ENCODE peak calls at places on chromosome 10, in six cellular contexts. W, Q, A, R, N and F are unnamed samples. For H3K4me1, H3K36me3 and H3K9me3, the result is how much of the 10 kb centered on the place peaks cover.

GRCh38 chr10:71771821-71772617 is 1.3 kb downstream of the VSIR start:
- DNase-seq in W (no peak), Q (peak), A (peak), R (peak), N (no peak), F (peak)

GRCh38 chr10:123642697-123643096 is 23.5 kb upstream of the GPR26 start:
- DNase-seq in W (no peak), Q (no peak), A (no peak), R (no peak), N (no peak), F (no peak)

GRCh38 chr10:102627446-102628293 is 16.6 kb upstream of the TRIM8 start:
- DNase-seq in W (peak), Q (peak), A (no peak), R (peak), N (peak), F (peak)

GRCh38 chr10:22271786-22272185 is 44.4 kb upstream of the COMMD3 start:
- DNase-seq in W (no peak), Q (no peak), A (no peak), R (no peak), N (no peak), F (no peak)

GRCh38 chr10:29865700-29866355 is 193.6 kb downstream of the JCAD start:
- DNase-seq in W (no peak), Q (no peak), A (no peak), R (peak), N (no peak), F (no peak)

GRCh38 chr10:98006266-98006665 is 24.2 kb downstream of the CRTAC1 start:
- DNase-seq in W (no peak), Q (no peak), A (no peak), R (no peak), N (peak), F (no peak)

GRCh38 chr10:13614530-13615332 is 28.0 kb downstream of the PRPF18 start:
- DNase-seq in W (no peak), Q (no peak), A (no peak), R (peak), N (peak), F (peak)

GRCh38 chr10:96673318-96674099 is 46.8 kb downstream of the PIK3AP1 start:
- DNase-seq in W (no peak), Q (peak), A (no peak), R (peak), N (peak), F (no peak)

GRCh38 chr10:125002423-125003145 is 60.7 kb downstream of the ZRANB1 start:
- DNase-seq in W (no peak), Q (peak), A (peak), R (no peak), N (no peak), F (no peak)

GRCh38 chr10:5840314-5841307 is 27.4 kb upstream of the GDI2 start:
- DNase-seq in W (no peak), Q (peak), A (peak), R (no peak), N (peak), F (no peak)

GRCh38 chr10:77162697-77163096 is 474.9 kb downstream of the KCNMA1 start:
- DNase-seq in W (no peak), Q (no peak), A (no peak), R (peak), N (no peak), F (no peak)

GRCh38 chr10:33134011-33134751 is 176.2 kb upstream of the ITGB1 start:
- DNase-seq in W (no peak), Q (no peak), A (no peak), R (peak), N (no peak), F (peak)

GRCh38 chr10:9786576-9786975 is 1231.1 kb upstream of the CELF2 start:
- DNase-seq in W (no peak), Q (no peak), A (no peak), R (peak), N (no peak), F (no peak)

GRCh38 chr10:18473424-18474110 is 177.8 kb downstream of the NSUN6 start:
- DNase-seq in W (no peak), Q (peak), A (no peak), R (peak), N (no peak), F (no peak)

GRCh38 chr10:48206470-48207250 is 67.8 kb downstream of the FRMPD2 start:
- DNase-seq in W (no peak), Q (no peak), A (no peak), R (no peak), N (no peak), F (no peak)

GRCh38 chr10:71598673-71599072 is 120.9 kb downstream of the C10orf105 start:
- DNase-seq in W (no peak), Q (peak), A (peak), R (no peak), N (no peak), F (no peak)

GRCh38 chr10:50396491-50397311 is 145.4 kb upstream of the ASAH2 start:
- DNase-seq in W (no peak), Q (no peak), A (no peak), R (peak), N (no peak), F (no peak)

DNA sequence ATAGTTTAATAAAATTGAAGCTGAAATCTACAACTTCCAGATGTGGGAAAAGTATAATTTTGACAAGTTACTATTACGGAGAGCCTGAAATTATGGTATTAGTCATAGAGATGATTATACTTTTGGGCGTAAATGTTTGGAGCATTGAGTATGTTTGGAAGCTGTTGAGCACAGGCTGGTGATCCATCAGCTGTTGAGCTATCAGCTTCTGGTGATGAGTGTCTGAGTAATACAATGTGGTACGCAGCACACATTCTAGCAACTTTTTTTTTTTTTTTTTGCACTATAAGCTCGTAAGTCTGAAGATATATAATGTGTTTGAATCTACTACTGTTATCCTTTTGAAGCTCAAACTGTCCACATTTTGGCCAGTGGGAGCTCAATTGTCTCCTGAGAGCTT is 123.4 kb downstream of the ATE1 start:
- DNase-seq in W (no peak), Q (no peak), A (no peak), R (peak), N (no peak), F (no peak)
- H3K4me1 ChIP-seq in W (under half), Q (under half), A (under half), R (under half), N (under half), F (under half)

GRCh38 chr10:87058171-87058570 is 36.5 kb downstream of the GLUD1 start:
- DNase-seq in W (no peak), Q (no peak), A (no peak), R (no peak), N (no peak), F (no peak)

GRCh38 chr10:87054373-87055295 is 34.5 kb downstream of the FAM25A start:
- DNase-seq in W (peak), Q (no peak), A (no peak), R (peak), N (peak), F (no peak)

GRCh38 chr10:87053577-87054181 is 33.6 kb downstream of the FAM25A start:
- DNase-seq in W (no peak), Q (no peak), A (no peak), R (no peak), N (no peak), F (no peak)

GRCh38 chr10:87053121-87053520 is 33.0 kb downstream of the FAM25A start:
- DNase-seq in W (no peak), Q (peak), A (no peak), R (no peak), N (no peak), F (no peak)
- H3K36me3 ChIP-seq in W (half or more), Q (half or more), A (half or more), R (under half), N (under half), F (half or more)

DNA sequence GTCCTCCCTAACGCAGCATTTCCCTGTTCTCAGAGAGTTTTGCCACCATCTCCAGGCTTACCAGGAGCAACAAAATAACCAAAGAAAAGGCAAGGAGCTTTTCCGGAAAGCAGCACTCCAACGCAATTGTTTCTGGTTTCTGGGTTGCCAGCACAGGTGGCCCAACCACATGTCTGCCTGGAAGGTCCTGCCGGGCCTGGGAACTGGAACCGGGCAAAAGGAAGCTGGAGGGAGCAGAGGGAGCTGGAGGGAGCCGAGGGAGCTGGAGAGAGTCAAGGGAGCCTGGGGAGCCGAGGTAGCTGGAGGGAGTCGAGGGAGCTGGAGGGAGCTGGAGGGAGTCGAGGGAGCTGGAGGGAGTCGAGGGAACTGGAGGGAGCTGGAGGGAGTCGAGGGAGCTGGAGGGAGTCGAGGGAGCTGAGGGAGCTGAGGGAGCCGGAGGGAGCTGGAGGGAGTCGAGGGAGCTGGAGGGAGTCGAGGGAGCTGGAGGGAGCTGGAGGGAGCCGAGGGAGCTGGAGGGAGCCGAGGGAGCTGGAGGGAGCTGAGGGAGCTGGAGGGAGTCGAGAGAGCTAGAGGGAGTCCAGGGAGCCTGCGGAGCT is 54.6 kb downstream of the STK32C start:
- DNase-seq in W (no peak), Q (no peak), A (no peak), R (no peak), N (no peak), F (no peak)
- H3K9me3 ChIP-seq in W (under half), Q (under half), A (under half), R (under half), N (under half), F (under half)

DNA sequence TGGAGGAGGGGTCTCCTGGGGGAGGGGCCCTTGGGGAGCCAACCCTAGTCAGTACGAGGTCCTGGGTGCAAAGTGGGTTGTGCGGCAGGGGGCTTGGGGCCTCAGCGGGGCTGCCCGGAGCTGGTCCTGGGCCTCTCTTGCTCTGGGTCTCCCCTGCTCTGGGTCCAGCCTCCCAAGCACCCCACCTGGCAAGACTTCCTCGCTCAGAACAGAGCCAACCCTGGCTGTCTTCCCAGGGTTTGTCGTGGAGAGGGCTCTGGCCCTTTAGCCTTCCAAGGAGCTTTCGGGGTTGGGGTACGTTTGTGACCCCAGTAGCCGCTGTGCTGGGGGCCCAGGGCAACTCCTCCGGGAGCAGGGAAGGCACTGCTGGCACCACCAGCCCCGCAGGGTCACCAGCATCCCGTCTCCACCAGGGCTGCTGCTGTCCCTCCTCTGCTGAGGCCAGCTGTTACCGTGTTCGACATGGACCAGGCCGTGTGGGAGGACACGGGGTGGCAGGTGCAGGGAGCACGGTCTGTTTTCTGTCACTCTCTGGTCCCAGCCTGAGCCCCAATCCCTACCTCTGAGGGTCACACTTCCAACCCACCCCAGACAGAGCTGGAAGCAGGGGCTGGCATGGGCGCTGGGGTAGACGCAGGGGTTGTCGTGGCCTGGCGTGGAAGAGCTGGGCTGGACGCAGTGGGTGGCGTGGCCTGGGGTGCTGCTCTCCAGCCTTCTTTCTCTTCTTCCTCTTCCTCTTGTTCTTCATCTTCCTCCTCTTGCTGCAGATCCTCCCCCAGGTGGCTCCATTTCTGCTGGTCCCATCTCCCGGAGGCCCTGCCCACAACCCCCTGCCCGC is 22.9 kb downstream of the PWWP2B start:
- DNase-seq in W (no peak), Q (no peak), A (peak), R (no peak), N (no peak), F (no peak)
- H3K4me1 ChIP-seq in W (under half), Q (half or more), A (half or more), R (under half), N (under half), F (under half)

GRCh38 chr10:130606001-130606405 is 469.8 kb downstream of the GLRX3 start:
- DNase-seq in W (no peak), Q (no peak), A (no peak), R (no peak), N (no peak), F (no peak)
- H3K36me3 ChIP-seq in W (under half), Q (under half), A (under half), R (under half), N (under half), F (under half)

GRCh38 chr10:133411523-133412380 is 12.7 kb downstream of the SPRN start:
- DNase-seq in W (no peak), Q (no peak), A (no peak), R (no peak), N (no peak), F (no peak)
- H3K9me3 ChIP-seq in W (under half), Q (half or more), A (under half), R (under half), N (under half), F (under half)